ENCODE peak calls at places on chromosomes 7 and 10, in seven cellular contexts. One of them, this sample, is unnamed.

GRCh38 chr10:22185586-22185985 is 32.2 kb downstream of the EBLN1 start:
- DNase-seq in stimulated activated CD4-positive, alpha-beta T cell treated with anti-CD3 and anti-CD28 coated beads, Interleukin-1b, Interleukin-23, amount 100 ng/mL, for 24 hours: no peak
- DNase-seq in activated CD4-positive, alpha-beta T cell treated with anti-CD3 and anti-CD28 coated beads, Interleukin-2, amount 10 ng/mL, durations not matched to agents 7 days and 5 days: no peak
- DNase-seq in tibial nerve: no peak
- DNase-seq in GOT3: no peak
- DNase-seq in DMS153: no peak
- DNase-seq in activated naive CD4-positive, alpha-beta T cell treated with anti-CD3 and anti-CD28 coated beads for 36 hours: no peak
- DNase-seq in this sample: no peak

GRCh38 chr10:5499493-5499800 is at the start of gene CALML5:
- DNase-seq in DMS153: no peak
- DNase-seq in GOT3: no peak
- DNase-seq in activated naive CD4-positive, alpha-beta T cell treated with anti-CD3 and anti-CD28 coated beads for 36 hours: no peak
- DNase-seq in stimulated activated CD4-positive, alpha-beta T cell treated with anti-CD3 and anti-CD28 coated beads, Interleukin-1b, Interleukin-23, amount 100 ng/mL, for 24 hours: no peak
- DNase-seq in tibial nerve: no peak
- DNase-seq in activated CD4-positive, alpha-beta T cell treated with anti-CD3 and anti-CD28 coated beads, Interleukin-2, amount 10 ng/mL, durations not matched to agents 7 days and 5 days: no peak
- DNase-seq in this sample: no peak

GRCh38 chr10:131249238-131249956 is 62.1 kb downstream of the TCERG1L start:
- DNase-seq in tibial nerve: no peak
- DNase-seq in DMS153: peak; percentile 28
- DNase-seq in activated naive CD4-positive, alpha-beta T cell treated with anti-CD3 and anti-CD28 coated beads for 36 hours: no peak
- DNase-seq in activated CD4-positive, alpha-beta T cell treated with anti-CD3 and anti-CD28 coated beads, Interleukin-2, amount 10 ng/mL, durations not matched to agents 7 days and 5 days: no peak
- DNase-seq in stimulated activated CD4-positive, alpha-beta T cell treated with anti-CD3 and anti-CD28 coated beads, Interleukin-1b, Interleukin-23, amount 100 ng/mL, for 24 hours: no peak
- DNase-seq in GOT3: no peak
- DNase-seq in this sample: no peak

GRCh38 chr7:157432541-157432956 is 95.7 kb downstream of the DNAJB6 start:
- DNase-seq in activated CD4-positive, alpha-beta T cell treated with anti-CD3 and anti-CD28 coated beads, Interleukin-2, amount 10 ng/mL, durations not matched to agents 7 days and 5 days: peak; percentile 29
- DNase-seq in DMS153: peak; percentile 58
- DNase-seq in activated naive CD4-positive, alpha-beta T cell treated with anti-CD3 and anti-CD28 coated beads for 36 hours: peak; percentile 39
- DNase-seq in GOT3: no peak
- DNase-seq in tibial nerve: no peak
- DNase-seq in stimulated activated CD4-positive, alpha-beta T cell treated with anti-CD3 and anti-CD28 coated beads, Interleukin-1b, Interleukin-23, amount 100 ng/mL, for 24 hours: no peak
- DNase-seq in this sample: peak; percentile 62

GRCh38 chr7:5206686-5207085 is 16.7 kb downstream of the WIPI2 start:
- DNase-seq in stimulated activated CD4-positive, alpha-beta T cell treated with anti-CD3 and anti-CD28 coated beads, Interleukin-1b, Interleukin-23, amount 100 ng/mL, for 24 hours: no peak
- DNase-seq in tibial nerve: no peak
- DNase-seq in activated naive CD4-positive, alpha-beta T cell treated with anti-CD3 and anti-CD28 coated beads for 36 hours: no peak
- DNase-seq in activated CD4-positive, alpha-beta T cell treated with anti-CD3 and anti-CD28 coated beads, Interleukin-2, amount 10 ng/mL, durations not matched to agents 7 days and 5 days: no peak
- DNase-seq in DMS153: no peak
- DNase-seq in GOT3: no peak
- DNase-seq in this sample: peak; percentile 37

GRCh38 chr10:91590904-91591791 is 41.7 kb downstream of the PPP1R3C start:
- DNase-seq in activated naive CD4-positive, alpha-beta T cell treated with anti-CD3 and anti-CD28 coated beads for 36 hours: no peak
- DNase-seq in tibial nerve: no peak
- DNase-seq in activated CD4-positive, alpha-beta T cell treated with anti-CD3 and anti-CD28 coated beads, Interleukin-2, amount 10 ng/mL, durations not matched to agents 7 days and 5 days: no peak
- DNase-seq in GOT3: no peak
- DNase-seq in DMS153: peak; percentile 62
- DNase-seq in stimulated activated CD4-positive, alpha-beta T cell treated with anti-CD3 and anti-CD28 coated beads, Interleukin-1b, Interleukin-23, amount 100 ng/mL, for 24 hours: no peak
- DNase-seq in this sample: peak; percentile 78

GRCh38 chr10:87862644-87863101 is 660 bp downstream of the KLLN start:
- DNase-seq in activated naive CD4-positive, alpha-beta T cell treated with anti-CD3 and anti-CD28 coated beads for 36 hours: peak; percentile 79
- DNase-seq in tibial nerve: no peak
- DNase-seq in GOT3: no peak
- DNase-seq in stimulated activated CD4-positive, alpha-beta T cell treated with anti-CD3 and anti-CD28 coated beads, Interleukin-1b, Interleukin-23, amount 100 ng/mL, for 24 hours: peak; percentile 54
- DNase-seq in activated CD4-positive, alpha-beta T cell treated with anti-CD3 and anti-CD28 coated beads, Interleukin-2, amount 10 ng/mL, durations not matched to agents 7 days and 5 days: peak; percentile 81
- DNase-seq in DMS153: peak; percentile 63
- DNase-seq in this sample: no peak

GRCh38 chr7:80259-81236 is 111.8 kb upstream of the FAM20C start:
- DNase-seq in DMS153: no peak
- DNase-seq in stimulated activated CD4-positive, alpha-beta T cell treated with anti-CD3 and anti-CD28 coated beads, Interleukin-1b, Interleukin-23, amount 100 ng/mL, for 24 hours: no peak
- DNase-seq in tibial nerve: no peak
- DNase-seq in activated CD4-positive, alpha-beta T cell treated with anti-CD3 and anti-CD28 coated beads, Interleukin-2, amount 10 ng/mL, durations not matched to agents 7 days and 5 days: no peak
- DNase-seq in activated naive CD4-positive, alpha-beta T cell treated with anti-CD3 and anti-CD28 coated beads for 36 hours: no peak
- DNase-seq in GOT3: no peak
- DNase-seq in this sample: peak; percentile 65

GRCh38 chr10:11284291-11285085 is 266.8 kb downstream of the CELF2 start:
- DNase-seq in activated CD4-positive, alpha-beta T cell treated with anti-CD3 and anti-CD28 coated beads, Interleukin-2, amount 10 ng/mL, durations not matched to agents 7 days and 5 days: no peak
- DNase-seq in DMS153: no peak
- DNase-seq in tibial nerve: no peak
- DNase-seq in activated naive CD4-positive, alpha-beta T cell treated with anti-CD3 and anti-CD28 coated beads for 36 hours: no peak
- DNase-seq in GOT3: no peak
- DNase-seq in stimulated activated CD4-positive, alpha-beta T cell treated with anti-CD3 and anti-CD28 coated beads, Interleukin-1b, Interleukin-23, amount 100 ng/mL, for 24 hours: no peak
- DNase-seq in this sample: no peak

GRCh38 chr7:114911411-114911810 is 10.5 kb upstream of the MDFIC start:
- DNase-seq in stimulated activated CD4-positive, alpha-beta T cell treated with anti-CD3 and anti-CD28 coated beads, Interleukin-1b, Interleukin-23, amount 100 ng/mL, for 24 hours: no peak
- DNase-seq in tibial nerve: no peak
- DNase-seq in DMS153: no peak
- DNase-seq in GOT3: no peak
- DNase-seq in activated CD4-positive, alpha-beta T cell treated with anti-CD3 and anti-CD28 coated beads, Interleukin-2, amount 10 ng/mL, durations not matched to agents 7 days and 5 days: no peak
- DNase-seq in activated naive CD4-positive, alpha-beta T cell treated with anti-CD3 and anti-CD28 coated beads for 36 hours: no peak
- DNase-seq in this sample: no peak

GRCh38 chr7:101278461-101279292 is 33.8 kb upstream of the FIS1 start:
- DNase-seq in activated CD4-positive, alpha-beta T cell treated with anti-CD3 and anti-CD28 coated beads, Interleukin-2, amount 10 ng/mL, durations not matched to agents 7 days and 5 days: no peak
- DNase-seq in GOT3: no peak
- DNase-seq in DMS153: no peak
- DNase-seq in tibial nerve: no peak
- DNase-seq in activated naive CD4-positive, alpha-beta T cell treated with anti-CD3 and anti-CD28 coated beads for 36 hours: no peak
- DNase-seq in stimulated activated CD4-positive, alpha-beta T cell treated with anti-CD3 and anti-CD28 coated beads, Interleukin-1b, Interleukin-23, amount 100 ng/mL, for 24 hours: no peak
- DNase-seq in this sample: no peak

GRCh38 chr10:107986571-107986970 is 822.1 kb upstream of the SORCS1 start:
- DNase-seq in DMS153: no peak
- DNase-seq in GOT3: no peak
- DNase-seq in activated naive CD4-positive, alpha-beta T cell treated with anti-CD3 and anti-CD28 coated beads for 36 hours: no peak
- DNase-seq in tibial nerve: no peak
- DNase-seq in stimulated activated CD4-positive, alpha-beta T cell treated with anti-CD3 and anti-CD28 coated beads, Interleukin-1b, Interleukin-23, amount 100 ng/mL, for 24 hours: no peak
- DNase-seq in activated CD4-positive, alpha-beta T cell treated with anti-CD3 and anti-CD28 coated beads, Interleukin-2, amount 10 ng/mL, durations not matched to agents 7 days and 5 days: no peak
- DNase-seq in this sample: no peak

GRCh38 chr7:14892961-14893360 is 9.6 kb downstream of the DGKB start:
- DNase-seq in tibial nerve: no peak
- DNase-seq in activated CD4-positive, alpha-beta T cell treated with anti-CD3 and anti-CD28 coated beads, Interleukin-2, amount 10 ng/mL, durations not matched to agents 7 days and 5 days: no peak
- DNase-seq in stimulated activated CD4-positive, alpha-beta T cell treated with anti-CD3 and anti-CD28 coated beads, Interleukin-1b, Interleukin-23, amount 100 ng/mL, for 24 hours: no peak
- DNase-seq in GOT3: no peak
- DNase-seq in activated naive CD4-positive, alpha-beta T cell treated with anti-CD3 and anti-CD28 coated beads for 36 hours: no peak
- DNase-seq in DMS153: no peak
- DNase-seq in this sample: no peak

GRCh38 chr10:97494863-97495506 is 3.2 kb downstream of the MMS19 start:
- DNase-seq in DMS153: no peak
- DNase-seq in tibial nerve: no peak
- DNase-seq in stimulated activated CD4-positive, alpha-beta T cell treated with anti-CD3 and anti-CD28 coated beads, Interleukin-1b, Interleukin-23, amount 100 ng/mL, for 24 hours: no peak
- DNase-seq in activated naive CD4-positive, alpha-beta T cell treated with anti-CD3 and anti-CD28 coated beads for 36 hours: peak; percentile 24
- DNase-seq in activated CD4-positive, alpha-beta T cell treated with anti-CD3 and anti-CD28 coated beads, Interleukin-2, amount 10 ng/mL, durations not matched to agents 7 days and 5 days: peak; percentile 14
- DNase-seq in GOT3: no peak
- DNase-seq in this sample: no peak

GRCh38 chr7:43302211-43302711 is 189.8 kb downstream of the HECW1 start:
- DNase-seq in activated naive CD4-positive, alpha-beta T cell treated with anti-CD3 and anti-CD28 coated beads for 36 hours: peak; percentile 73
- DNase-seq in GOT3: peak; percentile 26
- DNase-seq in stimulated activated CD4-positive, alpha-beta T cell treated with anti-CD3 and anti-CD28 coated beads, Interleukin-1b, Interleukin-23, amount 100 ng/mL, for 24 hours: peak; percentile 19
- DNase-seq in DMS153: no peak
- DNase-seq in tibial nerve: no peak
- DNase-seq in activated CD4-positive, alpha-beta T cell treated with anti-CD3 and anti-CD28 coated beads, Interleukin-2, amount 10 ng/mL, durations not matched to agents 7 days and 5 days: no peak
- DNase-seq in this sample: no peak

GRCh38 chr10:127845756-127846155 is 47.0 kb downstream of the CLRN3 start:
- DNase-seq in stimulated activated CD4-positive, alpha-beta T cell treated with anti-CD3 and anti-CD28 coated beads, Interleukin-1b, Interleukin-23, amount 100 ng/mL, for 24 hours: no peak
- DNase-seq in activated naive CD4-positive, alpha-beta T cell treated with anti-CD3 and anti-CD28 coated beads for 36 hours: no peak
- DNase-seq in GOT3: no peak
- DNase-seq in activated CD4-positive, alpha-beta T cell treated with anti-CD3 and anti-CD28 coated beads, Interleukin-2, amount 10 ng/mL, durations not matched to agents 7 days and 5 days: no peak
- DNase-seq in tibial nerve: no peak
- DNase-seq in DMS153: no peak
- DNase-seq in this sample: no peak

GRCh38 chr7:28587211-28587610 is 174.9 kb downstream of the CREB5 start:
- DNase-seq in stimulated activated CD4-positive, alpha-beta T cell treated with anti-CD3 and anti-CD28 coated beads, Interleukin-1b, Interleukin-23, amount 100 ng/mL, for 24 hours: no peak
- DNase-seq in GOT3: no peak
- DNase-seq in activated naive CD4-positive, alpha-beta T cell treated with anti-CD3 and anti-CD28 coated beads for 36 hours: no peak
- DNase-seq in activated CD4-positive, alpha-beta T cell treated with anti-CD3 and anti-CD28 coated beads, Interleukin-2, amount 10 ng/mL, durations not matched to agents 7 days and 5 days: no peak
- DNase-seq in tibial nerve: no peak
- DNase-seq in DMS153: peak; percentile 17
- DNase-seq in this sample: no peak

GRCh38 chr10:124536496-124537050 is 75.0 kb downstream of the LHPP start:
- DNase-seq in activated naive CD4-positive, alpha-beta T cell treated with anti-CD3 and anti-CD28 coated beads for 36 hours: no peak
- DNase-seq in tibial nerve: no peak
- DNase-seq in activated CD4-positive, alpha-beta T cell treated with anti-CD3 and anti-CD28 coated beads, Interleukin-2, amount 10 ng/mL, durations not matched to agents 7 days and 5 days: no peak
- DNase-seq in DMS153: no peak
- DNase-seq in stimulated activated CD4-positive, alpha-beta T cell treated with anti-CD3 and anti-CD28 coated beads, Interleukin-1b, Interleukin-23, amount 100 ng/mL, for 24 hours: no peak
- DNase-seq in GOT3: no peak
- DNase-seq in this sample: no peak

GRCh38 chr7:7272294-7272693 is 90.0 kb downstream of the C1GALT1 start:
- DNase-seq in GOT3: no peak
- DNase-seq in activated CD4-positive, alpha-beta T cell treated with anti-CD3 and anti-CD28 coated beads, Interleukin-2, amount 10 ng/mL, durations not matched to agents 7 days and 5 days: no peak
- DNase-seq in stimulated activated CD4-positive, alpha-beta T cell treated with anti-CD3 and anti-CD28 coated beads, Interleukin-1b, Interleukin-23, amount 100 ng/mL, for 24 hours: no peak
- DNase-seq in tibial nerve: no peak
- DNase-seq in activated naive CD4-positive, alpha-beta T cell treated with anti-CD3 and anti-CD28 coated beads for 36 hours: no peak
- DNase-seq in DMS153: no peak
- DNase-seq in this sample: no peak

GRCh38 chr10:61733358-61733940 is 70.7 kb downstream of the CABCOCO1 start:
- DNase-seq in GOT3: no peak
- DNase-seq in DMS153: no peak
- DNase-seq in stimulated activated CD4-positive, alpha-beta T cell treated with anti-CD3 and anti-CD28 coated beads, Interleukin-1b, Interleukin-23, amount 100 ng/mL, for 24 hours: no peak
- DNase-seq in activated naive CD4-positive, alpha-beta T cell treated with anti-CD3 and anti-CD28 coated beads for 36 hours: peak; percentile 37
- DNase-seq in activated CD4-positive, alpha-beta T cell treated with anti-CD3 and anti-CD28 coated beads, Interleukin-2, amount 10 ng/mL, durations not matched to agents 7 days and 5 days: peak; percentile 25
- DNase-seq in tibial nerve: peak; percentile 49
- DNase-seq in this sample: no peak

GRCh38 chr7:45197461-45197860 is 39.9 kb downstream of the RAMP3 start:
- DNase-seq in activated CD4-positive, alpha-beta T cell treated with anti-CD3 and anti-CD28 coated beads, Interleukin-2, amount 10 ng/mL, durations not matched to agents 7 days and 5 days: no peak
- DNase-seq in DMS153: no peak
- DNase-seq in GOT3: no peak
- DNase-seq in tibial nerve: no peak
- DNase-seq in activated naive CD4-positive, alpha-beta T cell treated with anti-CD3 and anti-CD28 coated beads for 36 hours: no peak
- DNase-seq in stimulated activated CD4-positive, alpha-beta T cell treated with anti-CD3 and anti-CD28 coated beads, Interleukin-1b, Interleukin-23, amount 100 ng/mL, for 24 hours: no peak
- DNase-seq in this sample: no peak

GRCh38 chr10:19811517-19811916 is 4.7 kb upstream of the PLXDC2 start:
- DNase-seq in stimulated activated CD4-positive, alpha-beta T cell treated with anti-CD3 and anti-CD28 coated beads, Interleukin-1b, Interleukin-23, amount 100 ng/mL, for 24 hours: no peak
- DNase-seq in DMS153: no peak
- DNase-seq in activated CD4-positive, alpha-beta T cell treated with anti-CD3 and anti-CD28 coated beads, Interleukin-2, amount 10 ng/mL, durations not matched to agents 7 days and 5 days: no peak
- DNase-seq in GOT3: no peak
- DNase-seq in tibial nerve: no peak
- DNase-seq in activated naive CD4-positive, alpha-beta T cell treated with anti-CD3 and anti-CD28 coated beads for 36 hours: no peak
- DNase-seq in this sample: peak; percentile 69

GRCh38 chr7:157013602-157014549 is 3.4 kb upstream of the MNX1 start:
- DNase-seq in DMS153: peak; percentile 54
- DNase-seq in GOT3: no peak
- DNase-seq in stimulated activated CD4-positive, alpha-beta T cell treated with anti-CD3 and anti-CD28 coated beads, Interleukin-1b, Interleukin-23, amount 100 ng/mL, for 24 hours: no peak
- DNase-seq in activated CD4-positive, alpha-beta T cell treated with anti-CD3 and anti-CD28 coated beads, Interleukin-2, amount 10 ng/mL, durations not matched to agents 7 days and 5 days: no peak
- DNase-seq in activated naive CD4-positive, alpha-beta T cell treated with anti-CD3 and anti-CD28 coated beads for 36 hours: no peak
- DNase-seq in tibial nerve: no peak
- DNase-seq in this sample: no peak

GRCh38 chr7:143510854-143511592 is 33.4 kb downstream of the TAS2R41 start:
- DNase-seq in stimulated activated CD4-positive, alpha-beta T cell treated with anti-CD3 and anti-CD28 coated beads, Interleukin-1b, Interleukin-23, amount 100 ng/mL, for 24 hours: no peak
- DNase-seq in activated naive CD4-positive, alpha-beta T cell treated with anti-CD3 and anti-CD28 coated beads for 36 hours: no peak
- DNase-seq in DMS153: no peak
- DNase-seq in GOT3: no peak
- DNase-seq in activated CD4-positive, alpha-beta T cell treated with anti-CD3 and anti-CD28 coated beads, Interleukin-2, amount 10 ng/mL, durations not matched to agents 7 days and 5 days: no peak
- DNase-seq in tibial nerve: no peak
- DNase-seq in this sample: no peak

GRCh38 chr7:31065021-31065593 is 13.0 kb downstream of the ADCYAP1R1 start:
- DNase-seq in tibial nerve: no peak
- DNase-seq in GOT3: no peak
- DNase-seq in activated naive CD4-positive, alpha-beta T cell treated with anti-CD3 and anti-CD28 coated beads for 36 hours: no peak
- DNase-seq in stimulated activated CD4-positive, alpha-beta T cell treated with anti-CD3 and anti-CD28 coated beads, Interleukin-1b, Interleukin-23, amount 100 ng/mL, for 24 hours: no peak
- DNase-seq in DMS153: no peak
- DNase-seq in activated CD4-positive, alpha-beta T cell treated with anti-CD3 and anti-CD28 coated beads, Interleukin-2, amount 10 ng/mL, durations not matched to agents 7 days and 5 days: no peak
- DNase-seq in this sample: peak; percentile 54

GRCh38 chr10:70125918-70126590 is 6.6 kb downstream of the AIFM2 start:
- DNase-seq in tibial nerve: no peak
- DNase-seq in stimulated activated CD4-positive, alpha-beta T cell treated with anti-CD3 and anti-CD28 coated beads, Interleukin-1b, Interleukin-23, amount 100 ng/mL, for 24 hours: no peak
- DNase-seq in DMS153: no peak
- DNase-seq in activated naive CD4-positive, alpha-beta T cell treated with anti-CD3 and anti-CD28 coated beads for 36 hours: no peak
- DNase-seq in GOT3: no peak
- DNase-seq in activated CD4-positive, alpha-beta T cell treated with anti-CD3 and anti-CD28 coated beads, Interleukin-2, amount 10 ng/mL, durations not matched to agents 7 days and 5 days: no peak
- DNase-seq in this sample: no peak

GRCh38 chr10:21278491-21279216 is 246.8 kb downstream of the SKIDA1 start:
- DNase-seq in GOT3: peak; percentile 58
- DNase-seq in DMS153: no peak
- DNase-seq in stimulated activated CD4-positive, alpha-beta T cell treated with anti-CD3 and anti-CD28 coated beads, Interleukin-1b, Interleukin-23, amount 100 ng/mL, for 24 hours: peak; percentile 74
- DNase-seq in activated naive CD4-positive, alpha-beta T cell treated with anti-CD3 and anti-CD28 coated beads for 36 hours: peak; percentile 92
- DNase-seq in activated CD4-positive, alpha-beta T cell treated with anti-CD3 and anti-CD28 coated beads, Interleukin-2, amount 10 ng/mL, durations not matched to agents 7 days and 5 days: peak; percentile 81
- DNase-seq in tibial nerve: peak; percentile 100
- DNase-seq in this sample: peak; percentile 88

GRCh38 chr7:51141451-51141971 is 175.1 kb downstream of the COBL start:
- DNase-seq in DMS153: peak; percentile 72
- DNase-seq in tibial nerve: no peak
- DNase-seq in GOT3: no peak
- DNase-seq in stimulated activated CD4-positive, alpha-beta T cell treated with anti-CD3 and anti-CD28 coated beads, Interleukin-1b, Interleukin-23, amount 100 ng/mL, for 24 hours: no peak
- DNase-seq in activated naive CD4-positive, alpha-beta T cell treated with anti-CD3 and anti-CD28 coated beads for 36 hours: peak; percentile 31
- DNase-seq in activated CD4-positive, alpha-beta T cell treated with anti-CD3 and anti-CD28 coated beads, Interleukin-2, amount 10 ng/mL, durations not matched to agents 7 days and 5 days: peak; percentile 20
- DNase-seq in this sample: no peak

GRCh38 chr10:73886625-73887024 is 12.3 kb upstream of the CAMK2G start:
- DNase-seq in activated naive CD4-positive, alpha-beta T cell treated with anti-CD3 and anti-CD28 coated beads for 36 hours: no peak
- DNase-seq in DMS153: peak; percentile 14
- DNase-seq in GOT3: no peak
- DNase-seq in activated CD4-positive, alpha-beta T cell treated with anti-CD3 and anti-CD28 coated beads, Interleukin-2, amount 10 ng/mL, durations not matched to agents 7 days and 5 days: no peak
- DNase-seq in stimulated activated CD4-positive, alpha-beta T cell treated with anti-CD3 and anti-CD28 coated beads, Interleukin-1b, Interleukin-23, amount 100 ng/mL, for 24 hours: no peak
- DNase-seq in tibial nerve: no peak
- DNase-seq in this sample: no peak

GRCh38 chr7:5282464-5283316 is at the start of gene SLC29A4:
- DNase-seq in tibial nerve: no peak
- DNase-seq in stimulated activated CD4-positive, alpha-beta T cell treated with anti-CD3 and anti-CD28 coated beads, Interleukin-1b, Interleukin-23, amount 100 ng/mL, for 24 hours: no peak
- DNase-seq in GOT3: no peak
- DNase-seq in activated naive CD4-positive, alpha-beta T cell treated with anti-CD3 and anti-CD28 coated beads for 36 hours: peak; percentile 18
- DNase-seq in DMS153: no peak
- DNase-seq in activated CD4-positive, alpha-beta T cell treated with anti-CD3 and anti-CD28 coated beads, Interleukin-2, amount 10 ng/mL, durations not matched to agents 7 days and 5 days: no peak
- DNase-seq in this sample: no peak

GRCh38 chr10:53209941-53210611 is 437.5 kb upstream of the MBL2 start:
- DNase-seq in DMS153: peak; percentile 0
- DNase-seq in GOT3: no peak
- DNase-seq in activated naive CD4-positive, alpha-beta T cell treated with anti-CD3 and anti-CD28 coated beads for 36 hours: no peak
- DNase-seq in stimulated activated CD4-positive, alpha-beta T cell treated with anti-CD3 and anti-CD28 coated beads, Interleukin-1b, Interleukin-23, amount 100 ng/mL, for 24 hours: no peak
- DNase-seq in tibial nerve: no peak
- DNase-seq in activated CD4-positive, alpha-beta T cell treated with anti-CD3 and anti-CD28 coated beads, Interleukin-2, amount 10 ng/mL, durations not matched to agents 7 days and 5 days: no peak
- DNase-seq in this sample: no peak

GRCh38 chr10:17423641-17424186 is 30.7 kb downstream of the ST8SIA6 start:
- DNase-seq in DMS153: no peak
- DNase-seq in activated CD4-positive, alpha-beta T cell treated with anti-CD3 and anti-CD28 coated beads, Interleukin-2, amount 10 ng/mL, durations not matched to agents 7 days and 5 days: no peak
- DNase-seq in GOT3: no peak
- DNase-seq in tibial nerve: no peak
- DNase-seq in stimulated activated CD4-positive, alpha-beta T cell treated with anti-CD3 and anti-CD28 coated beads, Interleukin-1b, Interleukin-23, amount 100 ng/mL, for 24 hours: no peak
- DNase-seq in activated naive CD4-positive, alpha-beta T cell treated with anti-CD3 and anti-CD28 coated beads for 36 hours: no peak
- DNase-seq in this sample: no peak

GRCh38 chr10:19719320-19719719 is 96.9 kb upstream of the PLXDC2 start:
- DNase-seq in tibial nerve: no peak
- DNase-seq in stimulated activated CD4-positive, alpha-beta T cell treated with anti-CD3 and anti-CD28 coated beads, Interleukin-1b, Interleukin-23, amount 100 ng/mL, for 24 hours: no peak
- DNase-seq in activated CD4-positive, alpha-beta T cell treated with anti-CD3 and anti-CD28 coated beads, Interleukin-2, amount 10 ng/mL, durations not matched to agents 7 days and 5 days: no peak
- DNase-seq in DMS153: peak; percentile 68
- DNase-seq in activated naive CD4-positive, alpha-beta T cell treated with anti-CD3 and anti-CD28 coated beads for 36 hours: no peak
- DNase-seq in GOT3: no peak
- DNase-seq in this sample: no peak

GRCh38 chr7:140039071-140039470 is 23.7 kb downstream of the PARP12 start:
- DNase-seq in tibial nerve: no peak
- DNase-seq in activated CD4-positive, alpha-beta T cell treated with anti-CD3 and anti-CD28 coated beads, Interleukin-2, amount 10 ng/mL, durations not matched to agents 7 days and 5 days: no peak
- DNase-seq in DMS153: no peak
- DNase-seq in activated naive CD4-positive, alpha-beta T cell treated with anti-CD3 and anti-CD28 coated beads for 36 hours: no peak
- DNase-seq in stimulated activated CD4-positive, alpha-beta T cell treated with anti-CD3 and anti-CD28 coated beads, Interleukin-1b, Interleukin-23, amount 100 ng/mL, for 24 hours: no peak
- DNase-seq in GOT3: no peak
- DNase-seq in this sample: no peak

GRCh38 chr10:92914478-92915066 is 66.3 kb downstream of the EXOC6 start:
- DNase-seq in GOT3: no peak
- DNase-seq in activated CD4-positive, alpha-beta T cell treated with anti-CD3 and anti-CD28 coated beads, Interleukin-2, amount 10 ng/mL, durations not matched to agents 7 days and 5 days: peak; percentile 69
- DNase-seq in DMS153: no peak
- DNase-seq in tibial nerve: peak; percentile 78
- DNase-seq in activated naive CD4-positive, alpha-beta T cell treated with anti-CD3 and anti-CD28 coated beads for 36 hours: peak; percentile 68
- DNase-seq in stimulated activated CD4-positive, alpha-beta T cell treated with anti-CD3 and anti-CD28 coated beads, Interleukin-1b, Interleukin-23, amount 100 ng/mL, for 24 hours: peak; percentile 30
- DNase-seq in this sample: no peak

GRCh38 chr7:158731761-158732160 is 27.2 kb upstream of the NCAPG2 start:
- DNase-seq in GOT3: no peak
- DNase-seq in activated naive CD4-positive, alpha-beta T cell treated with anti-CD3 and anti-CD28 coated beads for 36 hours: no peak
- DNase-seq in tibial nerve: no peak
- DNase-seq in stimulated activated CD4-positive, alpha-beta T cell treated with anti-CD3 and anti-CD28 coated beads, Interleukin-1b, Interleukin-23, amount 100 ng/mL, for 24 hours: no peak
- DNase-seq in activated CD4-positive, alpha-beta T cell treated with anti-CD3 and anti-CD28 coated beads, Interleukin-2, amount 10 ng/mL, durations not matched to agents 7 days and 5 days: no peak
- DNase-seq in DMS153: peak; percentile 25
- DNase-seq in this sample: no peak

GRCh38 chr10:93417264-93417663 is 64.9 kb downstream of the MYOF start:
- DNase-seq in tibial nerve: no peak
- DNase-seq in GOT3: no peak
- DNase-seq in activated naive CD4-positive, alpha-beta T cell treated with anti-CD3 and anti-CD28 coated beads for 36 hours: no peak
- DNase-seq in stimulated activated CD4-positive, alpha-beta T cell treated with anti-CD3 and anti-CD28 coated beads, Interleukin-1b, Interleukin-23, amount 100 ng/mL, for 24 hours: no peak
- DNase-seq in DMS153: no peak
- DNase-seq in activated CD4-positive, alpha-beta T cell treated with anti-CD3 and anti-CD28 coated beads, Interleukin-2, amount 10 ng/mL, durations not matched to agents 7 days and 5 days: no peak
- DNase-seq in this sample: no peak

GRCh38 chr7:52959336-52959735 is 76.1 kb upstream of the POM121L12 start:
- DNase-seq in activated CD4-positive, alpha-beta T cell treated with anti-CD3 and anti-CD28 coated beads, Interleukin-2, amount 10 ng/mL, durations not matched to agents 7 days and 5 days: no peak
- DNase-seq in GOT3: no peak
- DNase-seq in DMS153: no peak
- DNase-seq in tibial nerve: no peak
- DNase-seq in stimulated activated CD4-positive, alpha-beta T cell treated with anti-CD3 and anti-CD28 coated beads, Interleukin-1b, Interleukin-23, amount 100 ng/mL, for 24 hours: no peak
- DNase-seq in activated naive CD4-positive, alpha-beta T cell treated with anti-CD3 and anti-CD28 coated beads for 36 hours: no peak
- DNase-seq in this sample: no peak